ENCODE peak calls at places on chromosomes 7 and 10, in eight cellular contexts. Z is activated T-cell treated with anti-CD3 and anti-CD28 coated beads, Interleukin-2, amount 50 U/mL, for 72 hours; E is stimulated activated CD4-positive, alpha-beta T cell treated with anti-CD3 and anti-CD28 coated beads, Interleukin-12 subunit alpha, Interleukin-12 subunit beta, amount 100 ng/mL, for 4 hours; U is Ammon's horn; L is kidney; O is activated naive CD4-positive, alpha-beta T cell treated with Interleukin-2 at 50 U/mL for 16 hours; G is NCI-H2171 treated with DMSO at 0.1 percent for 48 hours; H is nephron progenitor cell. P is an unnamed sample.

GRCh38 chr10:102402512-102402896 is 7.0 kb downstream of the NFKB2 start:
- DNase-seq in Z (no peak), O (no peak), E (no peak), U (no peak), L (no peak), G (no peak), H (no peak), P (no peak)

GRCh38 chr10:76558996-76559888 is 1078.4 kb downstream of the KCNMA1 start:
- DNase-seq in L (no peak), O (no peak), E (no peak), U (no peak), G (no peak), H (no peak), Z (no peak), P (no peak)

GRCh38 chr10:30849636-30850035 is 182.0 kb downstream of the ZNF438 start:
- DNase-seq in L (no peak), E (no peak), H (no peak), O (no peak), Z (no peak), U (no peak), G (no peak), P (no peak)

GRCh38 chr10:8150401-8150905 is 96.0 kb downstream of the GATA3 start:
- DNase-seq in Z (no peak), G (no peak), E (no peak), H (no peak), O (no peak), U (no peak), L (no peak), P (no peak)

GRCh38 chr7:131100357-131101054 is 227.2 kb upstream of the MKLN1 start:
- DNase-seq in L (no peak), G (no peak), H (no peak), O (no peak), Z (peak; percentile 18), U (no peak), E (no peak), P (no peak)

GRCh38 chr7:86963599-86964230 is 95.7 kb downstream of the ELAPOR2 start:
- DNase-seq in E (no peak), G (no peak), H (no peak), U (no peak), O (no peak), Z (peak; percentile 37), L (no peak), P (no peak)

GRCh38 chr7:129950191-129950940 is 2.4 kb downstream of the UBE2H start:
- DNase-seq in G (peak; percentile 5), L (peak; percentile 11), H (no peak), U (peak; percentile 20), O (no peak), Z (no peak), E (no peak), P (no peak)

GRCh38 chr7:143434660-143435059 is 8.6 kb upstream of the TAS2R60 start:
- DNase-seq in O (no peak), G (peak; percentile 23), U (no peak), E (no peak), L (no peak), Z (no peak), H (no peak), P (no peak)

GRCh38 chr10:82124713-82125112 is 249.7 kb downstream of the NRG3 start:
- DNase-seq in G (no peak), U (no peak), O (no peak), L (no peak), E (no peak), H (no peak), Z (no peak), P (no peak)

GRCh38 chr7:51455086-51455485 is 138.5 kb upstream of the COBL start:
- DNase-seq in E (no peak), U (no peak), Z (no peak), G (no peak), O (no peak), L (no peak), H (no peak), P (no peak)

GRCh38 chr7:73451780-73452398 is 18.3 kb downstream of the FZD9 start:
- DNase-seq in Z (peak; percentile 30), H (peak; percentile 30), O (no peak), E (no peak), G (peak; percentile 56), U (peak; percentile 86), L (no peak), P (no peak)

GRCh38 chr7:2012044-2012900 is 220.5 kb downstream of the MAD1L1 start:
- DNase-seq in G (no peak), Z (no peak), O (no peak), L (peak; percentile 60), U (no peak), E (no peak), H (no peak), P (no peak)

GRCh38 chr10:96648297-96648696 is 61.5 kb upstream of the TM9SF3 start:
- DNase-seq in U (no peak), L (no peak), O (no peak), E (no peak), H (no peak), G (no peak), Z (no peak), P (no peak)